ENCODE peak calls at places on chromosomes 16 and 17, in four cellular contexts. U is K562, M is HepG2, R is GM12878. X is an unnamed sample.

GRCh38 chr17:40373999-40374398 is 9.5 kb upstream of the GJD3 start:
- DNase-seq in U (no peak), M (no peak), R (no peak), X (no peak)

GRCh38 chr16:30741461-30741914 is 6.7 kb upstream of the PHKG2 start:
- DNase-seq in U (no peak), M (peak), R (no peak), X (no peak)

GRCh38 chr17:21304091-21304490 is 19.6 kb downstream of the MAP2K3 start:
- DNase-seq in U (no peak), M (no peak), R (no peak), X (no peak)

GRCh38 chr16:64627781-64628180 is 494.1 kb downstream of the CDH11 start:
- DNase-seq in U (no peak), M (no peak), R (no peak), X (no peak)

GRCh38 chr16:65938083-65938482 is 428.4 kb upstream of the CDH5 start:
- DNase-seq in U (no peak), M (no peak), R (no peak), X (no peak)

GRCh38 chr17:80624864-80625263 is 80.2 kb downstream of the RPTOR start:
- DNase-seq in U (no peak), M (no peak), R (no peak), X (no peak)

GRCh38 chr17:35726609-35727460 is 4.6 kb upstream of the RASL10B start:
- DNase-seq in U (no peak), M (peak), R (no peak), X (peak)

GRCh38 chr17:78040561-78041400 is 82.3 kb downstream of the TNRC6C start:
- DNase-seq in U (no peak), M (no peak), R (peak), X (no peak)

GRCh38 chr17:56260421-56260820 is 107.1 kb downstream of the ANKFN1 start:
- DNase-seq in U (no peak), M (no peak), R (no peak), X (no peak)

GRCh38 chr17:13743906-13744305 is 142.2 kb upstream of the HS3ST3A1 start:
- DNase-seq in U (no peak), M (no peak), R (no peak), X (no peak)

GRCh38 chr17:39591958-39592954 is 15.5 kb downstream of the NEUROD2 start:
- DNase-seq in U (peak), M (peak), R (no peak), X (peak)

GRCh38 chr17:40501499-40501911 is at the start of gene TNS4:
- DNase-seq in U (peak), M (peak), R (no peak), X (no peak)

GRCh38 chr16:75908718-75909117 is 182.4 kb upstream of the CPHXL start:
- DNase-seq in U (no peak), M (no peak), R (no peak), X (no peak)

GRCh38 chr16:75908301-75908700 is 182.0 kb upstream of the CPHXL start:
- DNase-seq in U (no peak), M (no peak), R (no peak), X (no peak)

GRCh38 chr16:75911896-75912295 is 185.6 kb upstream of the CPHXL start:
- DNase-seq in U (no peak), M (no peak), R (no peak), X (no peak)

DNA sequence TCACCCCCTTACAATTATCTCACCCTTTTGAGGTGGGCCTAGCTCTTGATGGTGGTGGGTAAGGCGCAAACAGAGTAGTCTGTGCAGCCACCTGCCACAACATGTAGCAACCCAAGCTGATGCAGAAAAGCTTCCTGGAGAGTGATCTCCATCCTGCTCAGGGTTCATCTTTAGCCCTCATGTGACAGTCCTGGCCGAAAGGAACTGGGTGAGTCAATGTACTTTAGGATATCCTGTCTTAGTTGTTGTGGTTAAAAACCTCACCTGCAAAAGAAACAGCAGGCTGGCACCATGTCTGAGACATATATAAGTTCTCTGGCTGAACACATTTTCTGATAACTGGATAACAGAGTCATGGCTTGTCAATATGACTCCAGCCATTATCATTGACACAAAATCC is 183.5 kb upstream of the CPHXL start:
- DNase-seq in U (no peak), M (no peak), R (no peak), X (no peak)
- TF ChIP-seq FOXK2 in U (no peak), M (no peak), R (no peak), X (no peak)

GRCh38 chr17:49939318-49939717 is 29.7 kb upstream of the DLX4 start:
- DNase-seq in U (no peak), M (peak), R (no peak), X (no peak)
- TF ChIP-seq FOXK2 in U (no peak), M (no peak), R (no peak), X (no peak)

GRCh38 chr17:45702666-45703266 is 81.4 kb upstream of the CRHR1 start:
- DNase-seq in U (no peak), M (no peak), R (no peak), X (peak)
- TF ChIP-seq FOXK2 in U (no peak), M (no peak), R (no peak), X (no peak)

DNA sequence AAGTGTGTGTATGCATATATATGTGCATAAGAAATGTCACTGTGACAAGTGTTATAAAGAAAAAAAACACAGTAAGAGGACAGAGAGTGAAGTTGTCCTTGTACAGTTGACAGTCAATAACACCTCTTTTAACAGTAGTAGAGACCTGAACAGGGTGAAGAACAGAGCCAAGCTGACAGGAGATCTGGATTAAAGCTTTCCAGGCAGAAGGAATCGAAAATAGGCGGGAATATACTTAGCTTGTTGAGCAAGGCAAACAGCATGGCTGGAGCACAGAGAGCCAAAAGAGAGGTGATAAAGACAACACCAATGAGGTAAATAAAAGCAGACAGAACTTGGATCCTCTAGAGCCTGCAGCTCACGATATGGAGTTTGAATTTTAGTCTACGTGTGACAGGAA is 64.8 kb downstream of the KANSL1 start:
- DNase-seq in U (no peak), M (no peak), R (no peak), X (no peak)
- TF ChIP-seq FOXK2 in U (no peak), M (no peak), R (no peak), X (no peak)

GRCh38 chr17:6930754-6931153 is 65.1 kb upstream of the ALOX12 start:
- DNase-seq in U (no peak), M (no peak), R (no peak), X (no peak)

GRCh38 chr17:6928193-6928592 is 67.7 kb upstream of the ALOX12 start:
- DNase-seq in U (no peak), M (no peak), R (no peak), X (no peak)

GRCh38 chr17:6924121-6924676 is 71.7 kb upstream of the ALOX12 start:
- DNase-seq in U (no peak), M (no peak), R (no peak), X (no peak)

GRCh38 chr17:6923385-6923784 is 72.5 kb upstream of the ALOX12 start:
- DNase-seq in U (no peak), M (no peak), R (no peak), X (no peak)

DNA sequence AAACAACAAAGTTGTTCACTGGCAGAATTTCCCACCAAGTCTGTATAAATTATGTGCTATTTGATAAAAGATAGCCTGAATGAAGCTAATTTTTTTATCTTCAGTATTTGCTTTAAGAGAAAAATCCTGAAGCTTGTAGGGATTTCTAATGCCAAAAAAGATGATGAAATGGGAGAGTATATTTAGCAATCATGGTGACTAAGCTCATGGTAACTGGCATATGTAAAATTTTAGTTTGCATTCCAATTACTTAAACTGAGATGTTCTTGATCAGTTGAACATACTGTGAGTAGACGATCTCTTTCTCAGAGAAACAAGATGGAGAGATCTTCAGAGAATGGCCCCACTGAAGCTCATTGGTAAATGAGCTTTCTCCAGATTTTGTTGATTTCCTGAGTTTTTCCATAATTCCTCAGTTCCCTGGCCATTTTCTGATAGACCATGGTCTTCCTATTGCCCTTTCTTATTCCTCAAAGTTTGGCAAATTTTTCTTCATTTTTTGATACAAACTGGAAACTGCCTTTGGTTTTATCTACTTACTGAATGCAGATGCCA is 68.5 kb upstream of the ALOX12 start:
- DNase-seq in U (no peak), M (no peak), R (no peak), X (no peak)
- TF ChIP-seq FOXK2 in U (no peak), M (no peak), R (no peak), X (no peak)

GRCh38 chr16:67674851-67675578 is 8.4 kb downstream of the C16orf86 start:
- DNase-seq in U (no peak), M (no peak), R (no peak), X (no peak)
- TF ChIP-seq FOXK2 in U (no peak), M (no peak), R (no peak), X (no peak)

GRCh38 chr17:59846391-59847165 is 46.2 kb downstream of the TUBD1 start:
- DNase-seq in U (no peak), M (peak), R (peak), X (no peak)

GRCh38 chr17:59848385-59848668 is 44.4 kb downstream of the TUBD1 start:
- DNase-seq in U (no peak), M (no peak), R (no peak), X (no peak)

GRCh38 chr17:59842901-59843652 is 49.7 kb downstream of the TUBD1 start:
- DNase-seq in U (no peak), M (peak), R (peak), X (no peak)

GRCh38 chr17:59844884-59845594 is 47.7 kb downstream of the TUBD1 start:
- DNase-seq in U (no peak), M (no peak), R (no peak), X (no peak)

GRCh38 chr17:59845595-59846390 is 47.0 kb downstream of the TUBD1 start:
- DNase-seq in U (peak), M (peak), R (no peak), X (no peak)
- TF ChIP-seq FOXK2 in U (no peak), M (no peak), R (no peak), X (no peak)

DNA sequence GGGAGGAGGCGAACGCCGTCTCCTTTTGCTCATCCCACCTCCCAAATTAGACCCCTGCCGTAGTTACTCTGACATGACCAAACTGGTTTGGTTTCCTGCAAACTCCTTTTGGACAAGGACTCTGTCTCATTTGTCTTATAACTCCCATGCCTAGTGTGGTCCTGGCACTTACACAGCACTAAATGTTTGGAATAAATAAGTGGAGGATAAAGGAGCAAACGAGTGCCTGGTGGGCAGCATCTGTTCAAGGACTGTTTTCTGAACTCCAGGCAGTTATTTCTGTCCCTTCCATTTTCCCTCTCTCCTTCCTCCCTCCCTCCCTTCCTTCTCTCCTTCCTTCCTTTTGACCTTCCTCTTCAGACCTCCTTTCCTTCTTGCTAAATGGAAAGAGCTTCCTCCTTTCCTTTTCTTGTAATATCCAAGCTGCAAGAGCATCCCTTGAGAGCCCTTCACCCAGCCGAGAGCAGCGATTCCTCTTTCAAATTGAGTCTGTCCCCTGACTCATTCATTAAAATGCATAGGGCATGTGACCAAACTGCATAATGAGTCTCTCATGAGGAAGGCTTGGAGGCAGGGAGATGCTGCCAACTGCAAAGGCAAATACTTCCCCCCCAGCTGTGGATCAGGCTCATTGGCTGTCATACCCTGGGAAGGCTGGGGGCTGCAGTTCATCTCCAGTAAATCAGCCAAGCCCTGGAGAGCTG is 36.9 kb downstream of the CHD9 start:
- DNase-seq in U (no peak), M (no peak), R (peak), X (no peak)
- TF ChIP-seq FOXK2 in U (no peak), M (no peak), R (no peak), X (no peak)

GRCh38 chr16:72875291-72876036 is 172.5 kb downstream of the ZFHX3 start:
- DNase-seq in U (no peak), M (peak), R (no peak), X (no peak)

GRCh38 chr16:72876981-72877373 is 171.0 kb downstream of the ZFHX3 start:
- DNase-seq in U (no peak), M (no peak), R (no peak), X (no peak)

GRCh38 chr16:72876221-72876620 is 171.7 kb downstream of the ZFHX3 start:
- DNase-seq in U (no peak), M (no peak), R (peak), X (no peak)

GRCh38 chr16:72873853-72874252 is 174.1 kb downstream of the ZFHX3 start:
- DNase-seq in U (peak), M (no peak), R (no peak), X (no peak)

GRCh38 chr16:72872966-72873365 is 175.0 kb downstream of the ZFHX3 start:
- DNase-seq in U (no peak), M (no peak), R (no peak), X (no peak)
- TF ChIP-seq FOXK2 in U (no peak), M (no peak), R (no peak), X (no peak)

DNA sequence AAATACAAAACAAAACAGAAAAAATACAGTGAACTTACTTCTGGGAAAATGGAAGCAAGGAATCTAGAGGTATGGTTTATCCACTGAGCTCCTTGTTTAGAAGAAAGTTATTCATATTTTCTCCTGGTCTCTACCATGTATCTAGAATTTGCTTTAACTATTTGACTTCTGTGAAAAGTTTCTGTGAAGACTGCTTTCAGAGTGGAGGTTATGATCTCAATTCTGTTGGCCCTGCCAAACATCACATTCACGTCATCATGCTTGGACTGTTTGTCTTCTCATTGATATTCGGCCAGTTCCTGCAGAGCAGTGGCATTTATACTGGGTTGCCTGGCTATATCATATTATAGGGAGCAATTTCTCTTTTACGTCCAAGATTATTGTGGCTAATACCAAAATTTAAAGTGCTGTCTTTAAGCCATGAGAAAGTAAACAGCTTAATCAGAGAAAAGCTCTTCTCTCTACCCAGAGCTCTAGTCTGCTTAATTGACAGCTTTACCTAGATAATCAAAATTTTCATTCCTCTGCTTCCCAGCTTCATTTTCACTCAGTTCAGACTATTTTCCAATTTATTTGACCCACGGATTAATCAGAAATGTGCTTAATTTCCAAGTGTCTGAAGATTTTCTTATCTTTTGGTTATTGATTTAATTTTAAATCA is at the start of gene ABCA8:
- DNase-seq in U (no peak), M (no peak), R (no peak), X (no peak)
- TF ChIP-seq FOXK2 in U (no peak), M (no peak), R (no peak), X (no peak)

X was measured in HEK293T.